ENCODE peak calls at places on chromosomes 2 and 18, in nine cellular contexts. J is brain microvascular endothelial cell, H is body of pancreas, L is iPS DF 6.9, C is thoracic aorta, E is fibroblast of lung, I is ovary, G is adrenal gland, T is lower lobe of right lung. M is an unnamed sample.

GRCh38 chr2:121018136-121019057 is 266.6 kb downstream of the TFCP2L1 start:
- DNase-seq in I (peak), G (peak), C (no peak), T (no peak), J (peak), L (peak), E (peak), H (no peak), M (no peak)

GRCh38 chr2:39511786-39512433 is 74.8 kb upstream of the MAP4K3 start:
- DNase-seq in I (no peak), E (peak), C (no peak), G (no peak), J (no peak), L (no peak), T (no peak), H (no peak), M (peak)

GRCh38 chr2:10305254-10305635 is 2.5 kb downstream of the HPCAL1 start:
- DNase-seq in E (peak), H (no peak), J (no peak), G (no peak), I (no peak), T (no peak), L (no peak), C (no peak), M (no peak)

GRCh38 chr2:43438858-43439655 is 156.8 kb downstream of the THADA start:
- DNase-seq in H (no peak), C (no peak), I (no peak), L (no peak), T (no peak), E (peak), J (peak), G (no peak), M (no peak)

GRCh38 chr2:4763009-4763408 is 929.2 kb upstream of the SOX11 start:
- DNase-seq in G (peak), I (no peak), E (peak), T (no peak), C (no peak), J (peak), L (peak), H (peak), M (no peak)

GRCh38 chr2:237835372-237835771 is 24.1 kb upstream of the RAMP1 start:
- DNase-seq in I (no peak), T (no peak), L (no peak), C (no peak), H (no peak), J (no peak), E (no peak), G (no peak), M (no peak)

GRCh38 chr2:98778741-98779483 is 48.0 kb upstream of the MGAT4A start:
- DNase-seq in E (no peak), G (no peak), L (no peak), J (no peak), I (no peak), T (no peak), C (no peak), H (no peak), M (no peak)

GRCh38 chr18:616380-616995 is 19.7 kb downstream of the CLUL1 start:
- DNase-seq in T (no peak), E (peak), C (no peak), H (peak), L (no peak), I (no peak), J (no peak), G (no peak), M (no peak)

GRCh38 chr2:59933948-59934347 is 619.5 kb downstream of the BCL11A start:
- DNase-seq in T (no peak), C (no peak), J (no peak), L (no peak), I (no peak), H (no peak), G (no peak), E (no peak), M (no peak)

GRCh38 chr2:219119422-219120043 is 41.1 kb downstream of the NHEJ1 start:
- DNase-seq in L (peak), E (peak), H (peak), G (peak), J (peak), I (peak), C (peak), T (peak), M (peak)

GRCh38 chr2:38317725-38318124 is 59.3 kb downstream of the ATL2 start:
- DNase-seq in H (no peak), C (no peak), I (no peak), J (no peak), T (no peak), G (no peak), L (no peak), E (no peak), M (no peak)

GRCh38 chr2:108934583-108935230 is 54.3 kb downstream of the EDAR start:
- DNase-seq in C (no peak), G (no peak), L (no peak), I (no peak), J (no peak), E (no peak), H (no peak), T (no peak), M (no peak)

GRCh38 chr2:216078776-216079175 is 2.8 kb downstream of the PECR start:
- DNase-seq in G (no peak), H (no peak), L (no peak), C (no peak), J (no peak), T (no peak), E (peak), I (no peak), M (no peak)

GRCh38 chr18:68394705-68395104 is 320.2 kb downstream of the TMX3 start:
- DNase-seq in T (no peak), J (no peak), G (no peak), L (no peak), I (no peak), C (no peak), E (peak), H (no peak), M (no peak)

GRCh38 chr2:195898505-195898904 is 170.1 kb downstream of the DNAH7 start:
- DNase-seq in T (peak), G (peak), L (no peak), I (peak), C (no peak), H (peak), E (peak), J (peak), M (peak)

GRCh38 chr2:235981629-235982028 is 186.6 kb downstream of the GBX2 start:
- DNase-seq in L (peak), T (no peak), H (no peak), G (no peak), J (no peak), E (no peak), C (no peak), I (no peak), M (no peak)

GRCh38 chr18:46253498-46253897 is 149.3 kb downstream of the HAUS1 start:
- DNase-seq in L (no peak), I (no peak), H (no peak), C (no peak), E (peak), G (no peak), J (peak), T (no peak), M (no peak)

GRCh38 chr2:111226797-111227700 is 106.3 kb downstream of the BCL2L11 start:
- DNase-seq in J (peak), H (no peak), L (no peak), G (no peak), E (peak), I (no peak), C (no peak), T (no peak), M (no peak)

GRCh38 chr18:22987547-22988182 is 54.5 kb downstream of the RBBP8 start:
- DNase-seq in T (no peak), J (no peak), E (no peak), G (no peak), C (no peak), L (no peak), I (no peak), H (no peak), M (no peak)

GRCh38 chr2:173982918-173983317 is 17.7 kb upstream of the SP3 start:
- DNase-seq in I (peak), E (peak), L (no peak), G (no peak), T (no peak), J (peak), H (no peak), C (no peak), M (no peak)

GRCh38 chr18:26911840-26912239 is 46.3 kb upstream of the AQP4 start:
- DNase-seq in I (no peak), C (no peak), G (no peak), H (no peak), J (no peak), L (no peak), E (no peak), T (no peak), M (no peak)

GRCh38 chr18:3612315-3612714 is 162.3 kb downstream of the TGIF1 start:
- DNase-seq in C (no peak), I (no peak), E (no peak), T (no peak), H (no peak), J (no peak), L (no peak), G (no peak), M (peak)

GRCh38 chr18:57436193-57436964 is 1.2 kb downstream of the ONECUT2 start:
- DNase-seq in I (no peak), C (no peak), E (no peak), T (no peak), H (no peak), L (no peak), G (no peak), J (no peak), M (no peak)

GRCh38 chr18:25743661-25744151 is 346.7 kb downstream of the SS18 start:
- DNase-seq in T (no peak), J (no peak), E (no peak), L (peak), I (no peak), C (no peak), G (no peak), H (no peak), M (no peak)

GRCh38 chr2:55585451-55586079 is 31.9 kb downstream of the PPP4R3B start:
- DNase-seq in L (no peak), J (peak), E (peak), G (no peak), C (no peak), H (no peak), T (no peak), I (no peak), M (no peak)

GRCh38 chr2:31923662-31924061 is 87.1 kb downstream of the MEMO1 start:
- DNase-seq in G (no peak), E (no peak), J (no peak), H (no peak), I (no peak), C (no peak), T (no peak), L (no peak), M (no peak)

GRCh38 chr2:233026211-233026813 is 6.2 kb upstream of the NEU2 start:
- DNase-seq in L (no peak), G (no peak), E (peak), C (no peak), T (no peak), J (no peak), I (no peak), H (no peak), M (no peak)

GRCh38 chr2:201257381-201257940 is 2.9 kb upstream of the CASP8 start:
- DNase-seq in E (no peak), C (no peak), T (peak), G (peak), J (no peak), H (peak), I (no peak), L (no peak), M (peak)

GRCh38 chr2:20925265-20925889 is 102.5 kb upstream of the LDAH start:
- DNase-seq in T (no peak), J (no peak), G (no peak), I (no peak), E (peak), C (no peak), H (no peak), L (peak), M (no peak)

GRCh38 chr2:169345507-169346120 is 16.7 kb downstream of the LRP2 start:
- DNase-seq in H (no peak), E (no peak), G (no peak), L (no peak), I (no peak), J (no peak), C (no peak), T (no peak), M (no peak)

GRCh38 chr2:132557694-132558093 is 112.3 kb downstream of the LYPD1 start:
- DNase-seq in I (no peak), L (no peak), C (no peak), J (no peak), T (no peak), H (no peak), E (no peak), G (no peak), M (no peak)

GRCh38 chr2:105912081-105912480 is 167.4 kb downstream of the NCK2 start:
- DNase-seq in C (no peak), I (no peak), H (no peak), T (no peak), L (no peak), G (no peak), E (no peak), J (no peak), M (no peak)

GRCh38 chr18:48670751-48671560 is 132.1 kb downstream of the CTIF start:
- DNase-seq in G (no peak), E (no peak), L (no peak), C (no peak), H (no peak), I (peak), T (no peak), J (no peak), M (no peak)

GRCh38 chr18:8750954-8751415 is 45.6 kb downstream of the MTCL1 start:
- DNase-seq in J (peak), T (no peak), G (no peak), E (peak), H (no peak), I (peak), C (no peak), L (no peak), M (no peak)

GRCh38 chr2:145460151-145460550 is 940.2 kb upstream of the ZEB2 start:
- DNase-seq in C (no peak), I (no peak), G (no peak), T (no peak), H (no peak), E (no peak), J (peak), L (no peak), M (no peak)

GRCh38 chr2:11697103-11697871 is 27.3 kb upstream of the NTSR2 start:
- DNase-seq in C (peak), E (peak), I (peak), G (no peak), T (no peak), J (peak), L (no peak), H (no peak), M (peak)

GRCh38 chr18:22657619-22658018 is 239.9 kb upstream of the CTAGE1 start:
- DNase-seq in T (no peak), C (no peak), L (no peak), H (no peak), E (no peak), J (no peak), I (no peak), G (no peak), M (no peak)

GRCh38 chr2:78262713-78263375 is 740.7 kb upstream of the LRRTM4 start:
- DNase-seq in T (no peak), E (no peak), J (no peak), G (no peak), H (no peak), C (no peak), L (no peak), I (no peak), M (no peak)
- H3K27ac ChIP-seq in T (no peak), E (no peak), J (no peak), G (no peak), H (no peak), C (no peak), L (no peak), I (no peak), M (no peak)

GRCh38 chr18:36627616-36628015 is 201.2 kb downstream of the TPGS2 start:
- DNase-seq in H (no peak), E (no peak), L (no peak), G (no peak), C (no peak), J (no peak), T (no peak), I (no peak), M (no peak)
- H3K27ac ChIP-seq in H (no peak), E (no peak), L (no peak), G (no peak), C (peak), J (no peak), T (no peak), I (no peak), M (no peak)

GRCh38 chr18:61951396-61951795 is 58.6 kb upstream of the RNF152 start:
- DNase-seq in L (no peak), J (no peak), G (no peak), H (no peak), C (no peak), I (no peak), E (no peak), T (no peak), M (no peak)

GRCh38 chr18:61953641-61954040 is 60.8 kb upstream of the RNF152 start:
- DNase-seq in T (no peak), L (no peak), G (no peak), J (no peak), C (no peak), I (no peak), H (no peak), E (no peak), M (no peak)

GRCh38 chr18:61955644-61956043 is 62.8 kb upstream of the RNF152 start:
- DNase-seq in L (no peak), I (no peak), H (no peak), C (no peak), J (no peak), T (no peak), G (no peak), E (no peak), M (no peak)

GRCh38 chr18:61954347-61954746 is 61.5 kb upstream of the RNF152 start:
- DNase-seq in H (no peak), E (no peak), I (no peak), G (no peak), C (no peak), T (no peak), J (no peak), L (no peak), M (no peak)

DNA sequence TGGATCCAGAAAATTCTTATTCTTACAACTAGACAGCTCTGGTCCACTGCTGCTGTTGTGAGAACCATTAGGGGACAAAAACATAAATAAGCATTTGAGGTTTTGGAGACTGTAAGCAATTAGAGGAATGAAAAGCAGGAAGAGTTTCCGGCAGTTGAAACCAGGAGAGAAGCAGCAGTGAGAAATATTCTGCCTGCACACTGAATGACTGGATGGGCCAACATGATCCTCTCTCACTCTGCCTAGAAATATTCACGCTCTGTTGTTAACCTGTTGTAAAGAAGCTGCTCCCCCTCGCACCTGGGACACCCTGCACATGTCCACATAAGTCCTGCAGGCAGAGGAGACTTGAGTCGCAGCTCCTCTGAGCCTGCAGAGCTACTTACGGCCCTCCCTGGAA is 60.4 kb upstream of the RNF152 start:
- DNase-seq in J (no peak), G (no peak), L (no peak), E (no peak), C (no peak), T (no peak), I (no peak), H (no peak), M (no peak)
- H3K27ac ChIP-seq in J (peak), G (no peak), L (no peak), E (no peak), C (no peak), T (no peak), I (no peak), H (no peak), M (no peak)

GRCh38 chr2:134146161-134146560 is 107.7 kb upstream of the MGAT5 start:
- DNase-seq in C (no peak), L (no peak), T (no peak), J (no peak), H (no peak), I (no peak), E (no peak), G (no peak), M (no peak)

GRCh38 chr2:134144651-134145050 is 109.2 kb upstream of the MGAT5 start:
- DNase-seq in E (no peak), I (no peak), H (peak), T (no peak), J (no peak), C (no peak), G (no peak), L (no peak), M (no peak)

GRCh38 chr2:134148172-134148571 is 105.7 kb upstream of the MGAT5 start:
- DNase-seq in H (no peak), T (no peak), G (no peak), C (no peak), L (no peak), I (no peak), E (no peak), J (no peak), M (no peak)

GRCh38 chr2:134145519-134145918 is 108.4 kb upstream of the MGAT5 start:
- DNase-seq in L (no peak), T (no peak), H (no peak), C (no peak), G (no peak), E (no peak), J (no peak), I (no peak), M (no peak)

GRCh38 chr2:134146620-134147019 is 107.3 kb upstream of the MGAT5 start:
- DNase-seq in E (no peak), L (no peak), G (no peak), J (no peak), H (no peak), I (no peak), C (no peak), T (no peak), M (no peak)
- H3K27ac ChIP-seq in E (no peak), L (no peak), G (no peak), J (no peak), H (no peak), I (no peak), C (no peak), T (no peak), M (no peak)

M was measured in Peyer's patch.